ENCODE peak calls at places on chromosomes 13 and 19, in four cellular contexts. K is A549, C is K562, O is HepG2. X is an unnamed sample.

GRCh38 chr13:113915012-113915763 is 51.3 kb upstream of the GAS6 start:
- DNase-seq in O (no peak), C (no peak), K (no peak), X (no peak)

GRCh38 chr19:17108453-17108784 is 32.8 kb downstream of the MYO9B start:
- DNase-seq in O (no peak), C (no peak), K (no peak), X (no peak)

GRCh38 chr19:49528211-49528771 is 488 bp downstream of the RCN3 start:
- DNase-seq in C (no peak), O (no peak), K (no peak), X (peak; percentile 26)

GRCh38 chr13:40484101-40484800 is 182.2 kb downstream of the FOXO1 start:
- DNase-seq in K (no peak), O (no peak), C (no peak), X (no peak)

GRCh38 chr13:66933527-66933926 is 296.6 kb downstream of the PCDH9 start:
- DNase-seq in C (no peak), O (no peak), K (no peak), X (no peak)

GRCh38 chr13:59547950-59548349 is 615.8 kb downstream of the DIAPH3 start:
- DNase-seq in C (no peak), O (no peak), K (no peak), X (no peak)

GRCh38 chr13:93947651-93948050 is 531.8 kb downstream of the DCT start:
- DNase-seq in O (no peak), C (no peak), K (no peak), X (no peak)

GRCh38 chr13:52869050-52869449 is 20.6 kb upstream of the PCDH8 start:
- DNase-seq in O (no peak), C (no peak), K (no peak), X (no peak)

GRCh38 chr19:4197625-4198466 is 15.4 kb downstream of the ANKRD24 start:
- DNase-seq in C (no peak), K (peak; percentile 39), O (no peak), X (peak; percentile 77)

GRCh38 chr13:75864718-75865117 is 228.6 kb downstream of the LMO7 start:
- DNase-seq in C (no peak), K (no peak), O (peak; percentile 35), X (no peak)

GRCh38 chr19:34171539-34171876 is 796 bp upstream of the LSM14A start:
- DNase-seq in O (no peak), C (no peak), K (peak; percentile 55), X (no peak)

GRCh38 chr13:40564342-40564997 is 102.0 kb downstream of the FOXO1 start:
- DNase-seq in C (no peak), O (peak; percentile 96), K (no peak), X (no peak)

GRCh38 chr13:110915874-110916670 is 1.2 kb upstream of the ANKRD10 start:
- DNase-seq in K (no peak), C (no peak), O (peak; percentile 49), X (no peak)

GRCh38 chr19:48859711-48860572 is 8.5 kb downstream of the PLEKHA4 start:
- DNase-seq in O (no peak), C (peak; percentile 99), K (no peak), X (peak; percentile 82)

GRCh38 chr13:44879452-44880058 is 109.7 kb downstream of the NUFIP1 start:
- DNase-seq in K (no peak), O (no peak), C (peak; percentile 16), X (no peak)

DNA sequence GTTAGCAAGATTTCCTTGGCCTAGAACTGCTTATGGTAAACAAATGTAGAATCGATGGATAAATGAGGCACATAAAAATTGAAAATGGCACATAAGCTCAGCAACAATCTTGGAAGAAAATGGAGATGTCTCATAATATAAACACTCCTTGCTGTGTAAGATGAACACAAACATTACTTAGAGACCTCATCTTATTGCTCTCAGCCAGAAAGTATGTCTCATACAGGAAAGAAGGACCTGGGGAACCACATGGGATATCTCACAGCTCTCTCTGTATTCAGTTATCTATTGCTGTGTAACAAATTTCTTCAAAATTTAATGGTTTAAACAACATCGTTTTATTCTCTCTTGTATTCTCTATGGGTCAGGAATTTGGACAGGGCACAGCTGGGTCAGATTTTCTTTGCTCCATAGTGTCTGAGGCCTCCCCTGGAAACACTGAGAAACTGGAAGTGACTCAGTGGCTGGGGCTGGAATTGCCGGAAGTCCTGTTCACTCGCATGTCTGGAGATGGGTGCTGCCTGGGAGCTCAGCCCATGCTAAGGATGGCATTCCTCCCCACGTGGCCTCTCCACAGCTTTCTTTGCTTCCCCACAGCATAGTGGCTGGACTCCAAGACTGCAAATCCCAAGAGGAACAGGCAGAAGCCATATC is 105.1 kb downstream of the NUFIP1 start:
- DNase-seq in O (no peak), K (no peak), C (no peak), X (no peak)
- TF ChIP-seq NR3C1 in O (no peak), K (no peak), C (no peak), X (no peak)

DNA sequence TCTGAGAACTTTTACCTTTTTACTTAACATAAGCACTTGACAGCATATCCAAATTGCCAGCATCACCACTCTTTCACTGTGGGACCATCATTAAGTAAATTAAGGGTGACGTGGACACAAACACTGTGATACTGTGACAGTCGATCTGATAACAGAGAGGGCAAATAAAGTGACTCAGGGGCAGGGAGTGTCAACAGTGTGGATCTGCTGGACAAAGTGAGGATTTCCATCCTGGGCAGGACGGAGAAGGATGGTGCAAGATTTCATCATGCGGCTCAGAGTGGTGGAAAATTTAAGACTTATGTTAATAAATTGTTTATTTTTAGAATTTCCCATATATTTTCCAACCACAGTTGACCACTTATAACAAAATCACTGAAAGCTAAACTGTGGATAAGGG is 60.0 kb upstream of the WDFY2 start:
- DNase-seq in O (peak; percentile 95), C (no peak), K (no peak), X (no peak)
- TF ChIP-seq NR3C1 in O (no peak), C (no peak), K (no peak), X (no peak)

GRCh38 chr13:103066079-103066880 is at the start of gene SLC10A2:
- DNase-seq in O (no peak), C (no peak), K (no peak), X (no peak)
- TF ChIP-seq NR3C1 in O (no peak), C (no peak), K (no peak), X (no peak)

GRCh38 chr19:12721656-12722565 is 1.8 kb downstream of the TNPO2 start:
- DNase-seq in O (peak; percentile 52), K (peak; percentile 31), C (peak; percentile 83), X (peak; percentile 79)

GRCh38 chr19:12720296-12720695 is 3.4 kb downstream of the TNPO2 start:
- DNase-seq in C (no peak), K (no peak), O (no peak), X (no peak)

GRCh38 chr19:12723383-12723642 is 419 bp downstream of the TNPO2 start:
- DNase-seq in C (no peak), O (no peak), K (no peak), X (no peak)

GRCh38 chr19:12722566-12723382 is 958 bp downstream of the TNPO2 start:
- DNase-seq in C (peak; percentile 100), O (peak; percentile 99), K (peak; percentile 96), X (peak; percentile 96)

GRCh38 chr19:12720851-12721655 is 2.7 kb downstream of the TNPO2 start:
- DNase-seq in C (peak; percentile 57), O (no peak), K (no peak), X (peak; percentile 26)
- TF ChIP-seq NR3C1 in C (no peak), O (no peak), K (no peak), X (no peak)

DNA sequence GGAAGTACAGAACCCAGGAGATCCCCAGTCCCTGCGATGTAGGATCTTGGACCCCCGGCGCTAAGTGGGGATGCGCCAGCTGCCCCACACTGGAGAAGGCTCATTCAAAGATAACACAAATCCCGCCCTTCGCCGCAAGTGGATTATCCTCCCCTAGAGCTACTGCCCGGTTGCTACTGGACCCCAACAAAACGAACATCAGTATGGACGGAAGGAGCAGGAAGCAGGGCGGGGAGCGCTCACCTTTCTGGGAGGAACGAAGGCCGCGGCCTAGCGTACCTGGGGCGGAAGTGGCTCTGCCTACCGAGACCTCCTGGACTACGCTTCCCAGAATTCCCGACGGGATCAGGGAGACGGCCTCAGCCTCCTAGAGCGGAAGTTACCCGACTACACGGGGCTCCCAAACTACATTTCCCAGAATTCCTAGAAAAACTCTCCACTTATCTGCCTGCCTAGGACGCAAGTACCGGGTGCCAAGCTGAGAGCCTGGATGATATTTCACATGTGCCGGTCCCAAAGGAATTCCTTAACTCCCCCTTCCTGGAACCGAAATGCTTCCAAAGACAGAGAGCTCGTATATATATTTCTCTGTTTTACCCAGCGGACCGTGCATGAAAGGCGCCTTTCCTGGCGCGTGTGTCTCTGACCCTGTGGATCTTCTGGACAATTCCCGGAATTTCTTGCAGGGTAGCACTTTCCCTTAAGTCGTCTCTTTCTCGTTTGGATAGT is at the start of gene ZNF112:
- DNase-seq in C (peak; percentile 77), K (peak; percentile 62), O (peak; percentile 94), X (peak; percentile 91)
- TF ChIP-seq NR3C1 in C (no peak), K (no peak), O (no peak), X (no peak)

X was measured in WTC11.